ENCODE peak calls at places on chromosomes 5 and 9, in four cellular contexts. T, C, V and E are unnamed samples.

GRCh38 chr5:32710859-32711692 is at the start of gene NPR3:
- DNase-seq in T (no peak), C (no peak), V (peak; percentile 59), E (no peak)

GRCh38 chr9:35653611-35654010 is 2.9 kb upstream of the SIT1 start:
- DNase-seq in T (no peak), C (no peak), V (no peak), E (no peak)

GRCh38 chr9:70258692-70259511 is at the start of gene SMC5:
- DNase-seq in T (peak; percentile 77), C (peak; percentile 78), V (peak; percentile 93), E (peak; percentile 90)

GRCh38 chr5:145473032-145473642 is 362.0 kb downstream of the PRELID2 start:
- DNase-seq in T (no peak), C (no peak), V (no peak), E (no peak)

GRCh38 chr9:88710449-88710848 is 175.5 kb downstream of the NXNL2 start:
- DNase-seq in T (no peak), C (no peak), V (peak; percentile 34), E (no peak)

GRCh38 chr9:27094640-27095039 is 14.4 kb upstream of the TEK start:
- DNase-seq in T (no peak), C (no peak), V (peak; percentile 71), E (no peak)

GRCh38 chr9:128702949-128703615 is 779 bp downstream of the PKN3 start:
- DNase-seq in T (no peak), C (no peak), V (peak; percentile 58), E (peak; percentile 41)

GRCh38 chr9:116495725-116496124 is 191.4 kb upstream of the TRIM32 start:
- DNase-seq in T (no peak), C (no peak), V (no peak), E (no peak)

GRCh38 chr9:87557996-87558395 is 60.3 kb downstream of the DAPK1 start:
- DNase-seq in T (no peak), C (no peak), V (no peak), E (no peak)

GRCh38 chr5:53257806-53258373 is 148.3 kb upstream of the MOCS2 start:
- DNase-seq in T (no peak), C (no peak), V (peak; percentile 43), E (no peak)

GRCh38 chr9:115672477-115673316 is 480.9 kb upstream of the PAPPA start:
- DNase-seq in T (no peak), C (no peak), V (peak; percentile 99), E (no peak)

GRCh38 chr5:109868737-109869136 is 179.0 kb downstream of the MAN2A1 start:
- DNase-seq in T (no peak), C (no peak), V (peak; percentile 54), E (no peak)

GRCh38 chr5:76376141-76376900 is 26.8 kb upstream of the IQGAP2 start:
- DNase-seq in T (no peak), C (no peak), V (peak; percentile 12), E (no peak)

GRCh38 chr5:138331449-138332368 is at the start of gene CDC25C:
- DNase-seq in T (peak; percentile 88), C (peak; percentile 96), V (peak; percentile 100), E (peak; percentile 83)

GRCh38 chr5:88824892-88825781 is 57.8 kb downstream of the MEF2C start:
- DNase-seq in T (no peak), C (no peak), V (peak; percentile 38), E (no peak)

GRCh38 chr9:20178197-20178596 is 389.4 kb upstream of the SLC24A2 start:
- DNase-seq in T (no peak), C (no peak), V (no peak), E (no peak)

GRCh38 chr9:89759563-89759962 is 154.8 kb downstream of the GADD45G start:
- DNase-seq in T (no peak), C (no peak), V (no peak), E (no peak)